ENCODE peak calls at places on chromosomes 2 and 18, in six cellular contexts. E is DND-41; Q is MV-4-11; W is skeletal muscle cell; N is kidney tubule cell; D is central memory CD4-positive, alpha-beta T cell. L is an unnamed sample.

GRCh38 chr18:76457475-76457874 is 37.6 kb downstream of the ZNF516 start:
- DNase-seq in E (no peak), N (peak), W (no peak), D (no peak), Q (no peak), L (no peak)

GRCh38 chr18:57143265-57143664 is 3.6 kb upstream of the BOD1L2 start:
- DNase-seq in N (no peak), Q (no peak), D (no peak), E (no peak), W (no peak), L (no peak)

GRCh38 chr2:22360735-22361374 is 1024.1 kb upstream of the KLHL29 start:
- DNase-seq in E (no peak), N (peak), W (no peak), Q (no peak), D (no peak), L (no peak)

GRCh38 chr2:88355486-88355885 is 97.0 kb downstream of the FOXI3 start:
- DNase-seq in D (no peak), Q (no peak), E (no peak), W (no peak), N (no peak), L (no peak)

GRCh38 chr2:2587364-2587763 is 256.3 kb upstream of the MYT1L start:
- DNase-seq in Q (no peak), E (no peak), D (no peak), W (no peak), N (no peak), L (no peak)

GRCh38 chr2:140506606-140507005 is 1624.2 kb downstream of the LRP1B start:
- DNase-seq in D (no peak), W (peak), Q (no peak), N (peak), E (no peak), L (no peak)

GRCh38 chr18:35024965-35025364 is 16.2 kb upstream of the MAPRE2 start:
- DNase-seq in W (peak), N (peak), E (no peak), Q (no peak), D (no peak), L (no peak)

GRCh38 chr2:136116813-136117390 is 1.0 kb downstream of the CXCR4 start:
- DNase-seq in Q (peak), D (peak), W (no peak), N (no peak), E (peak), L (no peak)

GRCh38 chr2:169026056-169026455 is 5.1 kb downstream of the ABCB11 start:
- DNase-seq in E (no peak), D (no peak), Q (no peak), N (no peak), W (no peak), L (no peak)

GRCh38 chr2:177078416-177078815 is 134.2 kb upstream of the HNRNPA3 start:
- DNase-seq in W (peak), Q (no peak), E (no peak), D (no peak), N (no peak), L (no peak)

GRCh38 chr18:58579561-58580047 is 49.3 kb downstream of the ALPK2 start:
- DNase-seq in D (no peak), W (peak), N (peak), E (no peak), Q (no peak), L (no peak)

GRCh38 chr2:212282596-212283330 is 255.8 kb downstream of the ERBB4 start:
- DNase-seq in Q (no peak), E (no peak), D (no peak), N (no peak), W (no peak), L (no peak)

GRCh38 chr2:30716117-30716900 is 90.9 kb downstream of the CAPN13 start:
- DNase-seq in D (no peak), N (no peak), Q (no peak), E (no peak), W (no peak), L (no peak)

GRCh38 chr2:188726561-188727247 is 247.5 kb upstream of the COL3A1 start:
- DNase-seq in W (no peak), E (no peak), N (no peak), Q (no peak), D (no peak), L (no peak)

L was measured in cortex of kidney.